ENCODE peak calls at places on chromosome 20, in seven cellular contexts. X, R, B, G, K, I and Z are unnamed samples.
A peak's percentile ranks its signal among the peaks of the same experiment; 100 is the strongest.

GRCh38 chr20:12715371-12715770 is 293.4 kb upstream of the SPTLC3 start:
- DNase-seq in X (no peak), R (no peak), G (no peak), I (no peak), B (no peak), K (no peak), Z (no peak)

GRCh38 chr20:19741914-19742313 is 16.1 kb upstream of the RIN2 start:
- DNase-seq in B (peak; percentile 41), X (no peak), K (no peak), I (no peak), R (no peak), G (no peak), Z (no peak)

GRCh38 chr20:34045930-34046329 is 52.2 kb downstream of the RALY start:
- DNase-seq in X (no peak), G (no peak), I (no peak), K (no peak), B (no peak), R (no peak), Z (no peak)

GRCh38 chr20:21534453-21534852 is 20.6 kb upstream of the NKX2-2 start:
- DNase-seq in K (no peak), I (no peak), G (no peak), X (no peak), R (no peak), B (no peak), Z (no peak)

GRCh38 chr20:53099851-53100250 is 127.7 kb downstream of the TSHZ2 start:
- DNase-seq in I (no peak), G (no peak), K (no peak), B (peak; percentile 67), X (no peak), R (no peak), Z (no peak)

GRCh38 chr20:24132246-24132645 is 143.7 kb upstream of the GGTLC1 start:
- DNase-seq in I (no peak), X (no peak), G (no peak), B (no peak), R (no peak), K (no peak), Z (no peak)

GRCh38 chr20:59006167-59006863 is 739 bp downstream of the CTSZ start:
- DNase-seq in G (no peak), X (peak; percentile 55), K (no peak), I (no peak), B (peak; percentile 70), R (no peak), Z (no peak)

GRCh38 chr20:17622086-17622850 is 52.4 kb downstream of the DSTN start:
- DNase-seq in G (no peak), R (no peak), X (peak; percentile 27), K (no peak), I (no peak), B (no peak), Z (no peak)

GRCh38 chr20:51382986-51383821 is 159.3 kb downstream of the NFATC2 start:
- DNase-seq in G (no peak), B (peak; percentile 58), K (no peak), R (no peak), I (no peak), X (no peak), Z (no peak)

GRCh38 chr20:36234771-36235320 is 1.4 kb upstream of the AAR2 start:
- DNase-seq in X (no peak), B (no peak), R (no peak), I (no peak), K (no peak), G (no peak), Z (no peak)

GRCh38 chr20:19251958-19252669 is 39.7 kb downstream of the SLC24A3 start:
- DNase-seq in G (no peak), X (no peak), B (peak; percentile 3), K (no peak), I (no peak), R (no peak), Z (no peak)

GRCh38 chr20:34928411-34928810 is 27.2 kb downstream of the GSS start:
- DNase-seq in B (no peak), X (no peak), R (no peak), G (no peak), I (no peak), K (no peak), Z (no peak)

GRCh38 chr20:60454491-60454890 is 496.3 kb downstream of the CDH26 start:
- DNase-seq in G (no peak), K (no peak), R (no peak), I (no peak), X (no peak), B (no peak), Z (no peak)

GRCh38 chr20:13274311-13274965 is 53.4 kb downstream of the ISM1 start:
- DNase-seq in I (no peak), G (no peak), R (no peak), X (no peak), B (no peak), K (no peak), Z (no peak)

GRCh38 chr20:53902968-53903651 is 167.3 kb downstream of the BCAS1 start:
- DNase-seq in X (no peak), R (no peak), G (no peak), B (peak; percentile 67), I (no peak), K (no peak), Z (no peak)

DNA sequence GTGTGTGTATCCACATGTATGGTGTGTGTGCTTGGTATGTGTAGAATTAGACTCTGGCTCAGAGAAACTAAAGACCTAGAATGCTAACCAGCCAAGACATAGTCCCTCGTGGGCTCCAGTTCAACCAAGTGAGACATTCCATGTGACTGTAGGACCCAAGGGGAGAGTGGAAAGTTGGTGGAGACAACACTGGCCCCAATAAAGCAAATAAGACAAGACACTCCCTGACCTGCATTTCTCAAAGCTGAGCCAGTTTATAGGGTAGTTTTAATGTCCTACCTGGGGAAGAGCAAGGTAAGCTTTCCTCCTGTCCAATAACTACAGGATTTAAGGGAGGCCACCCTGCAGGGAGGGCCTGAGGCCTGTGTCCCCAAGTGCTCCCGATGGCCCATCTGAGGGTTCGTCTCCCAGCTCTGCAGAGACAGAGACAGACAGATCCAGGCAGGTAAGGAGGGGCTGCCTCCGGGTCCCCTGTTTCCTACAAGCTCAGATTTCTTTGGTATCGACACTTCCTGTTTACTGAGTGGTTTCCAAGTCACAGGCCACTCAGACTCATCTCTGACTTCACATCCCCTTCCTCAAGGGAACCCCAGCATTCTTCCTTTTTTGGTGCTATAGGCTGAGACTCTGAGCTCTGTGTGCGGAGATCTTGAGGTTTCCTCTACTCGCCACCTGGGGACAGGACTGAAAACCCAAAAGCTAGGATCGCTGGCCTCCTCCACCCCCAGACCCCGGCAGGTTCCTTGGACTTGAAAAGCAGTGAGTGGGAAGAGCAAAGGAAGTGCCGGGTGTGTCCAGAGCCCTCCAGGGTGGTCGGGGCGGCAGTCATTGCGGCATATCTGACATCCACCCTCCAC is 92.4 kb downstream of the PRND start:
- DNase-seq in K (no peak), I (peak; percentile 56), X (no peak), G (no peak), R (no peak), B (no peak), Z (no peak)
- H3K4me1 ChIP-seq in K (peaks cover 3% of the 10 kb centered on the region), I (peaks cover 57% of the 10 kb centered on the region), X (no peaks in the 10 kb centered on the region), G (peaks cover 22% of the 10 kb centered on the region), R (peaks cover 14% of the 10 kb centered on the region), B (peaks cover 12% of the 10 kb centered on the region), Z (peaks cover 38% of the 10 kb centered on the region)

DNA sequence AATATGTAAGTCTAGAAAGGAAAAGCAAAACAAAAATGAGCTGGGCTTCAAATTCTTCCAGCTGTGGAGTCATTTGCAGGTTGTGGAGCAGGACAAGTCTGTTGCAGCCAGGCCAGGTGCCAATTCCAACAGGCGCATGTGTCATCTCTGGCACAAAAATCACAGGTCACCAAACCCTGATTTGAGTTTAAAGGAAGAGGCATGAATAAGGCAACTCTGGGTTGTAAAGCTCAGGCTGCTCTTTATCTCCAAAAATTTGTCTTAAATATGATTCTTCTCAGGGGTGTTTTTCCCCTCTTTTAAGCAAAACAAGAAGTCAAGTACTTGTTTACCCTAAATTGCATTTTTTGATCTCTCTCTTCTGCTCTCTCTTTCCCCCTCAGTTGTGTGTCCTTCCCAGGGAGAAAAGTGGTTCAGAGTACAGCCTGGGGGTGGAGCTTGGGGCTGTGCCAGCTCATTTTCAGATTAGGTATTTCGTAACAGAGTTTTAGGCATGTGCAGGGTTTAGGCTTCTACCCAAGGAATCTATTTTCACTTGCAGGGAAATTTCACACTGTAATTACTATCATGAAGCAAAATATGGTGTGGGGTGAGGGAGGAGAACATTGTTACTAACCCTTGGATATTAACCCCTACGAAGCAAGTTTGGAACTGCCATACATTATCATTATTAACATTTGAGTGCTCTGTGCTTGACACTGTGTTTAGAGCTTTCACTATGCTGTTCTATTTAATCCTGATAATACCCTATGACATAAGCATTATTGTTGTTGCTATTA is 8.3 kb upstream of the NCOA3 start:
- DNase-seq in G (peak; percentile 64), K (peak; percentile 63), B (peak; percentile 76), R (peak; percentile 58), I (peak; percentile 97), X (peak; percentile 74), Z (peak; percentile 91)
- H3K27ac ChIP-seq in G (peak overlapping the region; percentile 73), K (peak overlapping the region; percentile 27), B (no peak overlapping the region), R (peak overlapping the region; percentile 54), I (peak overlapping the region; percentile 45), X (peak overlapping the region; percentile 58), Z (peak overlapping the region; percentile 83)

DNA sequence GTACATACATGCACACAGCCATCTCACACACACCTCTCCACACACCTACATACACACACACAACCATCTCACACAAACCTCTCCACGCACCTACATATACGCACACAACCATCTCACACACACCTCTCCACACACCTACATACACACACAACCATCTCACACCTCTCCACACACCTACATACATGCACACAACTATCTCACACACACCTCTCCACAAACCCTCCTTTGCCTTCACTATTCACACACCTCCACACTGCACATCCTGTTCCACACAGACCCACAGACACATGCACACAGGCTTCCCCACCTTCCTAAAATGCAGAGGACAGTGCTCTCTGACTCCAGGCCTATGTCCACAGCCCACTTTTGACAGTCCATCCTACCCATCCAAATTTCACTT is 16.3 kb upstream of the NINL start:
- DNase-seq in B (no peak), I (no peak), G (no peak), X (no peak), K (no peak), R (no peak), Z (no peak)
- H3K4me1 ChIP-seq in B (no peaks in the 10 kb centered on the region), I (no peaks in the 10 kb centered on the region), G (no peaks in the 10 kb centered on the region), X (no peaks in the 10 kb centered on the region), K (peaks cover 4% of the 10 kb centered on the region), R (no peaks in the 10 kb centered on the region), Z (no peaks in the 10 kb centered on the region)

GRCh38 chr20:44405785-44406571 is 50.5 kb downstream of the HNF4A start:
- DNase-seq in K (no peak), I (no peak), X (no peak), R (no peak), B (no peak), G (no peak), Z (no peak)

GRCh38 chr20:44404204-44405181 is 49.0 kb downstream of the HNF4A start:
- DNase-seq in X (no peak), K (no peak), R (no peak), I (no peak), B (no peak), G (no peak), Z (no peak)

GRCh38 chr20:44403194-44404112 is 48.0 kb downstream of the HNF4A start:
- DNase-seq in B (no peak), R (no peak), X (no peak), G (no peak), K (no peak), I (no peak), Z (no peak)

GRCh38 chr20:44406572-44407100 is 51.1 kb downstream of the HNF4A start:
- DNase-seq in I (no peak), B (no peak), K (no peak), G (no peak), R (no peak), X (no peak), Z (no peak)

GRCh38 chr20:44405246-44405645 is 49.7 kb downstream of the HNF4A start:
- DNase-seq in B (peak; percentile 21), G (no peak), X (no peak), R (no peak), I (no peak), K (no peak), Z (no peak)
- H3K27ac ChIP-seq in B (no peak overlapping the region), G (peak overlapping the region; percentile 54), X (no peak overlapping the region), R (no peak overlapping the region), I (no peak overlapping the region), K (no peak overlapping the region), Z (no peak overlapping the region)